ENCODE peak calls at places on chromosomes 12 and 14, in eight cellular contexts. L, G, Q, K, I, P, D and E are unnamed samples.

GRCh38 chr14:94536836-94537235 is 24.4 kb upstream of the SERPINA4 start:
- DNase-seq in L (no peak), G (no peak), Q (no peak), K (peak; percentile 47), I (no peak), P (no peak), D (no peak), E (no peak)

GRCh38 chr14:72450473-72451044 is 443.3 kb downstream of the DPF3 start:
- DNase-seq in L (no peak), G (no peak), Q (no peak), K (no peak), I (no peak), P (no peak), D (no peak), E (no peak)

GRCh38 chr14:24665440-24665991 is 31.5 kb upstream of the GZMB start:
- DNase-seq in L (no peak), G (no peak), Q (no peak), K (no peak), I (no peak), P (no peak), D (no peak), E (no peak)

GRCh38 chr12:47870175-47870781 is 34.5 kb downstream of the VDR start:
- DNase-seq in L (no peak), G (peak; percentile 49), Q (peak; percentile 46), K (peak; percentile 75), I (no peak), P (no peak), D (no peak), E (peak; percentile 82)

GRCh38 chr12:96234591-96235496 is 40.7 kb downstream of the ELK3 start:
- DNase-seq in L (no peak), G (no peak), Q (no peak), K (no peak), I (no peak), P (no peak), D (no peak), E (no peak)

GRCh38 chr12:62785941-62786559 is 148.9 kb downstream of the PPM1H start:
- DNase-seq in L (no peak), G (no peak), Q (no peak), K (no peak), I (no peak), P (peak; percentile 71), D (no peak), E (no peak)

GRCh38 chr12:108633534-108634224 is at the start of gene SELPLG:
- DNase-seq in L (peak; percentile 95), G (peak; percentile 65), Q (peak; percentile 69), K (no peak), I (no peak), P (no peak), D (peak; percentile 89), E (peak; percentile 92)

GRCh38 chr14:51481643-51482042 is 170.1 kb upstream of the FRMD6 start:
- DNase-seq in L (no peak), G (no peak), Q (no peak), K (no peak), I (no peak), P (no peak), D (no peak), E (no peak)

GRCh38 chr14:89841855-89842254 is 112.7 kb downstream of the EFCAB11 start:
- DNase-seq in L (no peak), G (no peak), Q (no peak), K (peak; percentile 72), I (no peak), P (no peak), D (no peak), E (no peak)

GRCh38 chr14:22803575-22803974 is 11.7 kb downstream of the SLC7A7 start:
- DNase-seq in L (no peak), G (no peak), Q (no peak), K (no peak), I (no peak), P (no peak), D (no peak), E (no peak)

GRCh38 chr14:32072701-32073100 is 4.4 kb upstream of the ARHGAP5 start:
- DNase-seq in L (no peak), G (no peak), Q (no peak), K (no peak), I (no peak), P (no peak), D (no peak), E (no peak)

GRCh38 chr14:52348796-52349195 is 34.7 kb downstream of the PTGER2 start:
- DNase-seq in L (no peak), G (no peak), Q (no peak), K (no peak), I (no peak), P (no peak), D (no peak), E (no peak)

GRCh38 chr12:12764824-12765223 is 20.6 kb upstream of the APOLD1 start:
- DNase-seq in L (no peak), G (no peak), Q (no peak), K (peak; percentile 23), I (no peak), P (no peak), D (no peak), E (no peak)

GRCh38 chr12:92551853-92552397 is 150.9 kb upstream of the PLEKHG7 start:
- DNase-seq in L (no peak), G (no peak), Q (no peak), K (no peak), I (no peak), P (no peak), D (no peak), E (no peak)

GRCh38 chr12:101599771-101600486 is 5.2 kb downstream of the MYBPC1 start:
- DNase-seq in L (no peak), G (no peak), Q (no peak), K (no peak), I (no peak), P (no peak), D (no peak), E (no peak)

GRCh38 chr14:21729703-21730212 is 56.1 kb upstream of the OR4E1 start:
- DNase-seq in L (no peak), G (no peak), Q (no peak), K (no peak), I (no peak), P (no peak), D (no peak), E (no peak)

GRCh38 chr12:30202521-30203259 is 418.9 kb upstream of the TMTC1 start:
- DNase-seq in L (no peak), G (no peak), Q (no peak), K (no peak), I (no peak), P (no peak), D (no peak), E (no peak)

GRCh38 chr12:575948-576612 is 87.2 kb downstream of the NINJ2 start:
- DNase-seq in L (peak; percentile 89), G (peak; percentile 83), Q (peak; percentile 82), K (peak; percentile 79), I (peak; percentile 88), P (peak; percentile 24), D (peak; percentile 92), E (peak; percentile 95)

GRCh38 chr12:25926536-25926935 is 31.9 kb upstream of the RASSF8 start:
- DNase-seq in L (no peak), G (no peak), Q (no peak), K (no peak), I (no peak), P (no peak), D (no peak), E (no peak)

GRCh38 chr12:10689146-10689545 is 15.3 kb upstream of the STYK1 start:
- DNase-seq in L (no peak), G (no peak), Q (no peak), K (no peak), I (no peak), P (no peak), D (no peak), E (no peak)
- H3K4me3 ChIP-seq in L (no peak overlapping the region), G (no peak overlapping the region), Q (no peak overlapping the region), K (no peak overlapping the region), I (no peak overlapping the region), P (no peak overlapping the region), D (no peak overlapping the region), E (no peak overlapping the region)

GRCh38 chr12:53611304-53611703 is 14.9 kb downstream of the ATF7 start:
- DNase-seq in L (no peak), G (no peak), Q (no peak), K (no peak), I (no peak), P (no peak), D (no peak), E (no peak)

GRCh38 chr12:53617700-53618099 is 8.5 kb downstream of the ATF7 start:
- DNase-seq in L (no peak), G (no peak), Q (no peak), K (no peak), I (no peak), P (no peak), D (no peak), E (no peak)

GRCh38 chr12:53613821-53614220 is 12.4 kb downstream of the ATF7 start:
- DNase-seq in L (no peak), G (no peak), Q (no peak), K (no peak), I (no peak), P (no peak), D (no peak), E (no peak)

GRCh38 chr12:53616950-53617349 is 9.2 kb downstream of the ATF7 start:
- DNase-seq in L (no peak), G (no peak), Q (no peak), K (no peak), I (no peak), P (no peak), D (no peak), E (no peak)

GRCh38 chr12:53612978-53613377 is 13.2 kb downstream of the ATF7 start:
- DNase-seq in L (no peak), G (no peak), Q (no peak), K (no peak), I (no peak), P (no peak), D (no peak), E (no peak)
- H3K4me1 ChIP-seq in L (peaks cover 37% of the 10 kb centered on the region), G (no peaks in the 10 kb centered on the region), Q (peaks cover 14% of the 10 kb centered on the region), K (no peaks in the 10 kb centered on the region), I (peaks cover 6% of the 10 kb centered on the region), P (no peaks in the 10 kb centered on the region), D (peaks cover 4% of the 10 kb centered on the region), E (no peaks in the 10 kb centered on the region)

GRCh38 chr14:70822706-70823185 is 13.4 kb upstream of the MAP3K9 start:
- DNase-seq in L (peak; percentile 56), G (peak; percentile 46), Q (peak; percentile 41), K (peak; percentile 96), I (no peak), P (no peak), D (peak; percentile 70), E (peak; percentile 84)
- H3K4me3 ChIP-seq in L (peak overlapping the region; percentile 77), G (no peak overlapping the region), Q (peak overlapping the region; percentile 68), K (peak overlapping the region; percentile 92), I (no peak overlapping the region), P (peak overlapping the region; percentile 53), D (peak overlapping the region; percentile 76), E (peak overlapping the region; percentile 58)

GRCh38 chr12:6225630-6226001 is 25.4 kb downstream of the CD9 start:
- DNase-seq in L (no peak), G (no peak), Q (no peak), K (no peak), I (no peak), P (no peak), D (no peak), E (no peak)
- H3K4me1 ChIP-seq in L (peaks cover 100% of the 10 kb centered on the region), G (peaks cover 69% of the 10 kb centered on the region), Q (peaks cover 80% of the 10 kb centered on the region), K (no peaks in the 10 kb centered on the region), I (peaks cover 5% of the 10 kb centered on the region), P (no peaks in the 10 kb centered on the region), D (peaks cover 84% of the 10 kb centered on the region), E (peaks cover 6% of the 10 kb centered on the region)

GRCh38 chr14:37150414-37150813 is 22.0 kb downstream of the SLC25A21 start:
- DNase-seq in L (no peak), G (no peak), Q (no peak), K (peak; percentile 70), I (no peak), P (no peak), D (no peak), E (no peak)
- H3K4me3 ChIP-seq in L (no peak overlapping the region), G (no peak overlapping the region), Q (no peak overlapping the region), K (no peak overlapping the region), I (no peak overlapping the region), P (no peak overlapping the region), D (no peak overlapping the region), E (no peak overlapping the region)

GRCh38 chr12:89230376-89231101 is 121.8 kb downstream of the DUSP6 start:
- DNase-seq in L (no peak), G (no peak), Q (no peak), K (no peak), I (no peak), P (no peak), D (no peak), E (no peak)
- H3K4me1 ChIP-seq in L (peaks cover 12% of the 10 kb centered on the region), G (no peaks in the 10 kb centered on the region), Q (peaks cover 7% of the 10 kb centered on the region), K (peaks cover 23% of the 10 kb centered on the region), I (no peaks in the 10 kb centered on the region), P (no peaks in the 10 kb centered on the region), D (peaks cover 5% of the 10 kb centered on the region), E (no peaks in the 10 kb centered on the region)